ENCODE peak calls at places on chromosomes 11 and 22, in eight cellular contexts. One of them, this sample, is unnamed.

GRCh38 chr11:86664930-86665329 is 7.5 kb downstream of the ME3 start:
- DNase-seq in mesendoderm: no peak
- DNase-seq in hepatocyte: no peak
- DNase-seq in CD8-positive, alpha-beta memory T cell: no peak
- DNase-seq in stomach: no peak
- DNase-seq in heart right ventricle: no peak
- DNase-seq in PC-9: no peak
- DNase-seq in colonic mucosa: no peak
- DNase-seq in this sample: peak; percentile 26

GRCh38 chr11:61007383-61007970 is 36.0 kb downstream of the CD6 start:
- DNase-seq in colonic mucosa: peak; percentile 36
- DNase-seq in PC-9: no peak
- DNase-seq in CD8-positive, alpha-beta memory T cell: no peak
- DNase-seq in heart right ventricle: no peak
- DNase-seq in mesendoderm: peak; percentile 61
- DNase-seq in stomach: no peak
- DNase-seq in hepatocyte: peak; percentile 62
- DNase-seq in this sample: peak; percentile 42

GRCh38 chr22:29346659-29347058 is 31.2 kb upstream of the RASL10A start:
- DNase-seq in PC-9: no peak
- DNase-seq in hepatocyte: no peak
- DNase-seq in mesendoderm: no peak
- DNase-seq in heart right ventricle: no peak
- DNase-seq in CD8-positive, alpha-beta memory T cell: no peak
- DNase-seq in colonic mucosa: no peak
- DNase-seq in stomach: peak; percentile 70
- DNase-seq in this sample: no peak

GRCh38 chr22:44335903-44336803 is 23.4 kb upstream of the SHISAL1 start:
- DNase-seq in colonic mucosa: no peak
- DNase-seq in hepatocyte: no peak
- DNase-seq in CD8-positive, alpha-beta memory T cell: no peak
- DNase-seq in stomach: peak; percentile 37
- DNase-seq in heart right ventricle: no peak
- DNase-seq in mesendoderm: peak; percentile 55
- DNase-seq in PC-9: no peak
- DNase-seq in this sample: no peak

GRCh38 chr11:128841461-128842072 is 25.5 kb downstream of the KCNJ1 start:
- DNase-seq in colonic mucosa: no peak
- DNase-seq in mesendoderm: no peak
- DNase-seq in PC-9: no peak
- DNase-seq in CD8-positive, alpha-beta memory T cell: no peak
- DNase-seq in hepatocyte: no peak
- DNase-seq in heart right ventricle: no peak
- DNase-seq in stomach: no peak
- DNase-seq in this sample: peak; percentile 11

GRCh38 chr11:125979521-125979920 is 33.7 kb downstream of the VSIG10L2 start:
- DNase-seq in stomach: no peak
- DNase-seq in heart right ventricle: no peak
- DNase-seq in colonic mucosa: no peak
- DNase-seq in hepatocyte: no peak
- DNase-seq in CD8-positive, alpha-beta memory T cell: no peak
- DNase-seq in mesendoderm: no peak
- DNase-seq in PC-9: no peak
- DNase-seq in this sample: no peak

GRCh38 chr22:42992886-42993479 is 22.0 kb downstream of the PACSIN2 start:
- DNase-seq in hepatocyte: no peak
- DNase-seq in colonic mucosa: no peak
- DNase-seq in CD8-positive, alpha-beta memory T cell: no peak
- DNase-seq in PC-9: no peak
- DNase-seq in stomach: peak; percentile 7
- DNase-seq in mesendoderm: no peak
- DNase-seq in heart right ventricle: no peak
- DNase-seq in this sample: no peak

GRCh38 chr11:86035164-86035563 is 33.7 kb downstream of the PICALM start:
- DNase-seq in heart right ventricle: no peak
- DNase-seq in CD8-positive, alpha-beta memory T cell: no peak
- DNase-seq in colonic mucosa: no peak
- DNase-seq in stomach: no peak
- DNase-seq in mesendoderm: no peak
- DNase-seq in PC-9: no peak
- DNase-seq in hepatocyte: no peak
- DNase-seq in this sample: no peak

GRCh38 chr22:29753808-29754657 is 12.8 kb downstream of the ZMAT5 start:
- DNase-seq in colonic mucosa: no peak
- DNase-seq in mesendoderm: no peak
- DNase-seq in heart right ventricle: no peak
- DNase-seq in CD8-positive, alpha-beta memory T cell: no peak
- DNase-seq in hepatocyte: no peak
- DNase-seq in stomach: no peak
- DNase-seq in PC-9: no peak
- DNase-seq in this sample: no peak

GRCh38 chr11:118870396-118871343 is 13.0 kb upstream of the CXCR5 start:
- DNase-seq in CD8-positive, alpha-beta memory T cell: no peak
- DNase-seq in mesendoderm: peak; percentile 35
- DNase-seq in hepatocyte: no peak
- DNase-seq in PC-9: peak; percentile 64
- DNase-seq in stomach: no peak
- DNase-seq in heart right ventricle: peak; percentile 33
- DNase-seq in colonic mucosa: peak; percentile 30
- DNase-seq in this sample: no peak

GRCh38 chr11:22346283-22346682 is 8.1 kb downstream of the SLC17A6 start:
- DNase-seq in mesendoderm: no peak
- DNase-seq in colonic mucosa: no peak
- DNase-seq in CD8-positive, alpha-beta memory T cell: no peak
- DNase-seq in stomach: no peak
- DNase-seq in hepatocyte: no peak
- DNase-seq in heart right ventricle: no peak
- DNase-seq in PC-9: no peak
- DNase-seq in this sample: no peak

GRCh38 chr11:67266424-67267187 is at the start of gene GRK2:
- DNase-seq in colonic mucosa: no peak
- DNase-seq in hepatocyte: peak; percentile 83
- DNase-seq in stomach: peak; percentile 52
- DNase-seq in PC-9: no peak
- DNase-seq in CD8-positive, alpha-beta memory T cell: no peak
- DNase-seq in mesendoderm: peak; percentile 58
- DNase-seq in heart right ventricle: no peak
- DNase-seq in this sample: peak; percentile 38

GRCh38 chr11:8227156-8228152 is 36.2 kb downstream of the LMO1 start:
- DNase-seq in stomach: no peak
- DNase-seq in CD8-positive, alpha-beta memory T cell: no peak
- DNase-seq in hepatocyte: peak; percentile 27
- DNase-seq in mesendoderm: peak; percentile 62
- DNase-seq in PC-9: peak; percentile 90
- DNase-seq in colonic mucosa: no peak
- DNase-seq in heart right ventricle: no peak
- DNase-seq in this sample: no peak

GRCh38 chr11:71456294-71456693 is 3.3 kb downstream of the NADSYN1 start:
- DNase-seq in colonic mucosa: no peak
- DNase-seq in CD8-positive, alpha-beta memory T cell: no peak
- DNase-seq in PC-9: no peak
- DNase-seq in stomach: no peak
- DNase-seq in mesendoderm: no peak
- DNase-seq in heart right ventricle: no peak
- DNase-seq in hepatocyte: no peak
- DNase-seq in this sample: no peak

GRCh38 chr11:69558519-69558941 is 77.1 kb downstream of the LINC01488 start:
- DNase-seq in heart right ventricle: no peak
- DNase-seq in stomach: no peak
- DNase-seq in hepatocyte: no peak
- DNase-seq in colonic mucosa: no peak
- DNase-seq in PC-9: no peak
- DNase-seq in CD8-positive, alpha-beta memory T cell: peak; percentile 52
- DNase-seq in mesendoderm: no peak
- DNase-seq in this sample: no peak

GRCh38 chr11:110186867-110187266 is 93.7 kb downstream of the ZC3H12C start:
- DNase-seq in PC-9: no peak
- DNase-seq in mesendoderm: no peak
- DNase-seq in stomach: no peak
- DNase-seq in CD8-positive, alpha-beta memory T cell: no peak
- DNase-seq in hepatocyte: no peak
- DNase-seq in colonic mucosa: no peak
- DNase-seq in heart right ventricle: no peak
- DNase-seq in this sample: no peak

GRCh38 chr22:24947881-24948280 is 1.4 kb upstream of the LHFPL7 start:
- DNase-seq in mesendoderm: peak; percentile 44
- DNase-seq in PC-9: no peak
- DNase-seq in hepatocyte: no peak
- DNase-seq in colonic mucosa: no peak
- DNase-seq in CD8-positive, alpha-beta memory T cell: no peak
- DNase-seq in heart right ventricle: no peak
- DNase-seq in stomach: no peak
- DNase-seq in this sample: no peak

GRCh38 chr22:45964926-45965564 is 11.9 kb downstream of the WNT7B start:
- DNase-seq in colonic mucosa: no peak
- DNase-seq in PC-9: no peak
- DNase-seq in heart right ventricle: no peak
- DNase-seq in stomach: no peak
- DNase-seq in hepatocyte: no peak
- DNase-seq in CD8-positive, alpha-beta memory T cell: no peak
- DNase-seq in mesendoderm: no peak
- DNase-seq in this sample: no peak

GRCh38 chr22:44845796-44846720 is 93.7 kb downstream of the ARHGAP8 start:
- DNase-seq in heart right ventricle: no peak
- DNase-seq in colonic mucosa: no peak
- DNase-seq in mesendoderm: no peak
- DNase-seq in CD8-positive, alpha-beta memory T cell: no peak
- DNase-seq in hepatocyte: no peak
- DNase-seq in stomach: no peak
- DNase-seq in PC-9: no peak
- DNase-seq in this sample: no peak

GRCh38 chr11:132346558-132347148 is 976.2 kb downstream of the NTM start:
- DNase-seq in mesendoderm: no peak
- DNase-seq in colonic mucosa: no peak
- DNase-seq in heart right ventricle: no peak
- DNase-seq in stomach: no peak
- DNase-seq in hepatocyte: no peak
- DNase-seq in CD8-positive, alpha-beta memory T cell: no peak
- DNase-seq in PC-9: no peak
- DNase-seq in this sample: no peak

GRCh38 chr11:29802522-29802921 is 214.3 kb downstream of the KCNA4 start:
- DNase-seq in hepatocyte: peak; percentile 14
- DNase-seq in heart right ventricle: no peak
- DNase-seq in stomach: no peak
- DNase-seq in PC-9: no peak
- DNase-seq in colonic mucosa: no peak
- DNase-seq in mesendoderm: no peak
- DNase-seq in CD8-positive, alpha-beta memory T cell: no peak
- DNase-seq in this sample: no peak

GRCh38 chr22:36285545-36285944 is 32.6 kb downstream of the APOL1 start:
- DNase-seq in mesendoderm: no peak
- DNase-seq in hepatocyte: no peak
- DNase-seq in CD8-positive, alpha-beta memory T cell: no peak
- DNase-seq in colonic mucosa: no peak
- DNase-seq in stomach: no peak
- DNase-seq in heart right ventricle: no peak
- DNase-seq in PC-9: no peak
- DNase-seq in this sample: no peak
- H3K27ac ChIP-seq in mesendoderm: no peak overlapping the region
- H3K27ac ChIP-seq in hepatocyte: no peak overlapping the region
- H3K27ac ChIP-seq in CD8-positive, alpha-beta memory T cell: no peak overlapping the region
- H3K27ac ChIP-seq in colonic mucosa: no peak overlapping the region
- H3K27ac ChIP-seq in stomach: peak overlapping the region; percentile 57
- H3K27ac ChIP-seq in heart right ventricle: peak overlapping the region; percentile 67
- H3K27ac ChIP-seq in PC-9: no peak overlapping the region
- H3K27ac ChIP-seq in this sample: no peak overlapping the region

DNA sequence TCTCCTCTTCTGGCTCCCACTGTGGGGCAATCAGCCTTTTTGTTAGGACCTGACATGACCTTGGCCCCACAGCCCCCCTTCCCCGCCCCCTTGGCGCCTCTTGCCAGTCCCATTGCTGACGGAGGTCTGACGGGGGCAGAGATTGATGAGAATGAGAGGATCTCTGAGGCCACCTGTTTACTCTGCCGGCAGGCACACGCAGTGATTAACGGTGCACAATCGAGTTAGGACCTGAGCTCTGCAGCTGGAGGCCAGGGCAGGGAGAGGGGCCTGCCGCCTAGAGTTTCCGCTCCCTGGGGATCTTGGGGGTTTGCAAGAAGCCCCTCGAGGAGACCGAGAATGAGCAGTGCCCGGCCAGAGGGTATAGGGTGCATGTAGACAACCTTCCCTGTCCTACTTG is 6.8 kb upstream of the CHRM1 start:
- DNase-seq in stomach: no peak
- DNase-seq in PC-9: no peak
- DNase-seq in CD8-positive, alpha-beta memory T cell: no peak
- DNase-seq in hepatocyte: no peak
- DNase-seq in colonic mucosa: no peak
- DNase-seq in mesendoderm: no peak
- DNase-seq in heart right ventricle: no peak
- DNase-seq in this sample: no peak
- H3K4me3 ChIP-seq in stomach: no peak overlapping the region
- H3K4me3 ChIP-seq in PC-9: no peak overlapping the region
- H3K4me3 ChIP-seq in CD8-positive, alpha-beta memory T cell: no peak overlapping the region
- H3K4me3 ChIP-seq in hepatocyte: no peak overlapping the region
- H3K4me3 ChIP-seq in colonic mucosa: no peak overlapping the region
- H3K4me3 ChIP-seq in mesendoderm: no peak overlapping the region
- H3K4me3 ChIP-seq in heart right ventricle: no peak overlapping the region
- H3K4me3 ChIP-seq in this sample: no peak overlapping the region

GRCh38 chr11:64915366-64915887 is 1.6 kb downstream of the ATG2A start:
- DNase-seq in CD8-positive, alpha-beta memory T cell: no peak
- DNase-seq in PC-9: no peak
- DNase-seq in mesendoderm: no peak
- DNase-seq in hepatocyte: no peak
- DNase-seq in heart right ventricle: no peak
- DNase-seq in stomach: no peak
- DNase-seq in colonic mucosa: no peak
- DNase-seq in this sample: no peak
- H3K27ac ChIP-seq in CD8-positive, alpha-beta memory T cell: peak overlapping the region; percentile 96
- H3K27ac ChIP-seq in PC-9: peak overlapping the region; percentile 50
- H3K27ac ChIP-seq in mesendoderm: no peak overlapping the region
- H3K27ac ChIP-seq in hepatocyte: peak overlapping the region; percentile 71
- H3K27ac ChIP-seq in heart right ventricle: peak overlapping the region; percentile 87
- H3K27ac ChIP-seq in stomach: no peak overlapping the region
- H3K27ac ChIP-seq in colonic mucosa: no peak overlapping the region
- H3K27ac ChIP-seq in this sample: no peak overlapping the region

GRCh38 chr11:31419669-31420068 is 50.0 kb downstream of the DNAJC24 start:
- DNase-seq in heart right ventricle: no peak
- DNase-seq in stomach: no peak
- DNase-seq in CD8-positive, alpha-beta memory T cell: no peak
- DNase-seq in PC-9: no peak
- DNase-seq in hepatocyte: no peak
- DNase-seq in mesendoderm: no peak
- DNase-seq in colonic mucosa: no peak
- DNase-seq in this sample: no peak

GRCh38 chr11:31419138-31419537 is 49.5 kb downstream of the DNAJC24 start:
- DNase-seq in heart right ventricle: no peak
- DNase-seq in hepatocyte: no peak
- DNase-seq in stomach: no peak
- DNase-seq in PC-9: no peak
- DNase-seq in mesendoderm: no peak
- DNase-seq in CD8-positive, alpha-beta memory T cell: no peak
- DNase-seq in colonic mucosa: no peak
- DNase-seq in this sample: no peak

GRCh38 chr11:31424652-31425051 is 55.0 kb downstream of the DNAJC24 start:
- DNase-seq in hepatocyte: no peak
- DNase-seq in mesendoderm: no peak
- DNase-seq in CD8-positive, alpha-beta memory T cell: no peak
- DNase-seq in colonic mucosa: no peak
- DNase-seq in PC-9: no peak
- DNase-seq in heart right ventricle: no peak
- DNase-seq in stomach: no peak
- DNase-seq in this sample: no peak

GRCh38 chr11:31421840-31422239 is 52.2 kb downstream of the DNAJC24 start:
- DNase-seq in PC-9: no peak
- DNase-seq in heart right ventricle: no peak
- DNase-seq in CD8-positive, alpha-beta memory T cell: no peak
- DNase-seq in colonic mucosa: no peak
- DNase-seq in stomach: no peak
- DNase-seq in hepatocyte: no peak
- DNase-seq in mesendoderm: no peak
- DNase-seq in this sample: no peak

GRCh38 chr11:31422703-31423102 is 53.0 kb downstream of the DNAJC24 start:
- DNase-seq in CD8-positive, alpha-beta memory T cell: no peak
- DNase-seq in hepatocyte: no peak
- DNase-seq in PC-9: no peak
- DNase-seq in stomach: no peak
- DNase-seq in mesendoderm: no peak
- DNase-seq in colonic mucosa: no peak
- DNase-seq in heart right ventricle: no peak
- DNase-seq in this sample: no peak
- H3K4me3 ChIP-seq in CD8-positive, alpha-beta memory T cell: no peak overlapping the region
- H3K4me3 ChIP-seq in hepatocyte: no peak overlapping the region
- H3K4me3 ChIP-seq in PC-9: no peak overlapping the region
- H3K4me3 ChIP-seq in stomach: no peak overlapping the region
- H3K4me3 ChIP-seq in mesendoderm: no peak overlapping the region
- H3K4me3 ChIP-seq in colonic mucosa: no peak overlapping the region
- H3K4me3 ChIP-seq in heart right ventricle: no peak overlapping the region
- H3K4me3 ChIP-seq in this sample: no peak overlapping the region